ENCODE peak calls at places on chromosome 10, in eight cellular contexts. V, C, U, O, Z, B, D and W are unnamed samples.

GRCh38 chr10:46560381-46560780 is 3.9 kb upstream of the GPRIN2 start:
- DNase-seq in V (no peak), C (peak; percentile 6), U (peak; percentile 72), O (no peak), Z (no peak), B (no peak), D (no peak), W (no peak)

GRCh38 chr10:29533046-29533445 is 101.7 kb downstream of the SVIL start:
- DNase-seq in V (no peak), C (no peak), U (no peak), O (no peak), Z (no peak), B (no peak), D (no peak), W (no peak)

GRCh38 chr10:77240042-77240619 is 397.5 kb downstream of the KCNMA1 start:
- DNase-seq in V (no peak), C (no peak), U (no peak), O (no peak), Z (no peak), B (no peak), D (no peak), W (no peak)

GRCh38 chr10:70503776-70504175 is 25.2 kb downstream of the PALD1 start:
- DNase-seq in V (no peak), C (no peak), U (no peak), O (no peak), Z (no peak), B (no peak), D (no peak), W (no peak)

GRCh38 chr10:122419890-122420623 is 34.4 kb upstream of the ARMS2 start:
- DNase-seq in V (no peak), C (no peak), U (no peak), O (no peak), Z (peak; percentile 77), B (peak; percentile 29), D (no peak), W (no peak)

GRCh38 chr10:4013651-4014085 is 228.7 kb upstream of the KLF6 start:
- DNase-seq in V (peak; percentile 51), C (no peak), U (no peak), O (no peak), Z (no peak), B (peak; percentile 47), D (peak; percentile 29), W (no peak)

GRCh38 chr10:37675449-37675848 is 182.0 kb downstream of the ZNF248 start:
- DNase-seq in V (no peak), C (no peak), U (no peak), O (no peak), Z (no peak), B (no peak), D (no peak), W (no peak)

GRCh38 chr10:122786269-122786668 is 59.4 kb downstream of the CUZD1 start:
- DNase-seq in V (peak; percentile 47), C (peak; percentile 52), U (no peak), O (peak; percentile 87), Z (no peak), B (no peak), D (no peak), W (no peak)

GRCh38 chr10:69069090-69070042 is 18.5 kb upstream of the SRGN start:
- DNase-seq in V (no peak), C (no peak), U (no peak), O (no peak), Z (no peak), B (no peak), D (no peak), W (no peak)